ENCODE peak calls at places on chromosomes 13 and 19, in four cellular contexts. G is stomach, P is fibroblast of the aortic adventitia, O is fibroblast of mammary gland. Z is an unnamed sample.

GRCh38 chr13:23460921-23461320 is 27.4 kb upstream of the SACS start:
- DNase-seq in O (no peak), P (no peak), G (no peak), Z (no peak)

GRCh38 chr13:40233731-40234195 is 432.7 kb downstream of the FOXO1 start:
- DNase-seq in G (no peak), P (no peak), O (no peak), Z (no peak)

GRCh38 chr13:45873491-45874360 is 22.2 kb upstream of the SIAH3 start:
- DNase-seq in O (peak), G (no peak), P (peak), Z (no peak)

GRCh38 chr13:91708558-91708957 is 310.1 kb downstream of the GPC5 start:
- DNase-seq in G (no peak), O (no peak), P (no peak), Z (no peak)

GRCh38 chr19:1918975-1919374 is 13.8 kb downstream of the ADAT3 start:
- DNase-seq in P (no peak), G (no peak), O (no peak), Z (no peak)

GRCh38 chr13:34416833-34417425 is 525.1 kb upstream of the NBEA start:
- DNase-seq in G (no peak), P (peak), O (peak), Z (no peak)

GRCh38 chr13:39688699-39689405 is 33.4 kb downstream of the COG6 start:
- DNase-seq in O (peak), P (peak), G (no peak), Z (peak)

GRCh38 chr13:33289966-33290365 is 4.4 kb upstream of the STARD13 start:
- DNase-seq in O (no peak), G (no peak), P (peak), Z (no peak)

GRCh38 chr13:30235206-30235605 is 72.1 kb downstream of the KATNAL1 start:
- DNase-seq in P (peak), O (peak), G (no peak), Z (no peak)

GRCh38 chr13:100811906-100812305 is 137.3 kb upstream of the TMTC4 start:
- DNase-seq in O (no peak), P (no peak), G (no peak), Z (no peak)

GRCh38 chr19:44856438-44857083 is 10.5 kb downstream of the NECTIN2 start:
- DNase-seq in O (no peak), P (no peak), G (peak), Z (no peak)

GRCh38 chr13:110447058-110447511 is 114.4 kb downstream of the RAB20 start:
- DNase-seq in O (peak), G (no peak), P (peak), Z (no peak)

GRCh38 chr13:37369618-37370017 is 228.9 kb downstream of the POSTN start:
- DNase-seq in O (peak), P (peak), G (no peak), Z (no peak)

GRCh38 chr13:33787051-33787591 is 30.8 kb upstream of the RFC3 start:
- DNase-seq in G (no peak), P (no peak), O (peak), Z (peak)

GRCh38 chr13:51643882-51644281 is 59.6 kb downstream of the WDFY2 start:
- DNase-seq in P (peak), O (peak), G (no peak), Z (no peak)

GRCh38 chr19:18156841-18157464 is 4.0 kb downstream of the PIK3R2 start:
- DNase-seq in G (peak), P (peak), O (peak), Z (no peak)

GRCh38 chr13:46176756-46177155 is 5.2 kb downstream of the LCP1 start:
- DNase-seq in O (no peak), P (no peak), G (no peak), Z (no peak)

GRCh38 chr19:7928741-7929701 is 3.1 kb upstream of the CTXN1 start:
- DNase-seq in P (peak), O (peak), G (no peak), Z (peak)

GRCh38 chr19:39937094-39937493 is 2.7 kb upstream of the FCGBP start:
- DNase-seq in P (no peak), O (no peak), G (no peak), Z (peak)

GRCh38 chr13:93290503-93290902 is 63.9 kb downstream of the GPC6 start:
- DNase-seq in P (peak), O (peak), G (no peak), Z (no peak)

GRCh38 chr13:51768378-51768921 is 35.5 kb downstream of the DHRS12 start:
- DNase-seq in O (no peak), G (no peak), P (no peak), Z (no peak)

GRCh38 chr19:38073806-38074685 is 150.0 kb downstream of the DPF1 start:
- DNase-seq in O (no peak), G (no peak), P (no peak), Z (no peak)

GRCh38 chr19:38869836-38870607 is 8.1 kb downstream of the RINL start:
- DNase-seq in G (peak), P (peak), O (peak), Z (peak)

GRCh38 chr13:50483416-50483815 is 360.1 kb downstream of the DLEU7 start:
- DNase-seq in P (no peak), O (no peak), G (no peak), Z (no peak)

DNA sequence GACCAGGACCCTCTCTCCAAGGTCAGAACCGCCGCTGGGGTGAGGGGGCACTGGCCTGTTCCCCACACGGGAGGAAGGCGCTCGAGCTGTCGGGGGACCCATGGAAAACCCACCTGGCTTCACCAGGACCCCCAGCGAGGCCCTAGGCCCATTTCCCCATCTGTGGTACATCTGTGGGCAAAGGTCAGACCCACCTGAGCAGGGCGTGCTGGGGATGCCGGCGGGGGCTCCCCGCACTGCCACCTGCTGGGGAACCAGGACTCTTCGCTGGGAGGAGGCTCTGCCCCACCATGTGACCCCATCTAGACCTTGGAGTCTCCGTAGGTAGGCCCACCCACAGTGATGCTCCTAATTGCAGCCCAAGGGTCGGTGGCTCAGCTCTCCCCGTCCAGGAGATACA is 511 bp downstream of the WDR88 start:
- DNase-seq in O (no peak), G (no peak), P (no peak), Z (no peak)
- TF ChIP-seq CTCF in O (peak), G (no peak), P (peak), Z (no peak)

DNA sequence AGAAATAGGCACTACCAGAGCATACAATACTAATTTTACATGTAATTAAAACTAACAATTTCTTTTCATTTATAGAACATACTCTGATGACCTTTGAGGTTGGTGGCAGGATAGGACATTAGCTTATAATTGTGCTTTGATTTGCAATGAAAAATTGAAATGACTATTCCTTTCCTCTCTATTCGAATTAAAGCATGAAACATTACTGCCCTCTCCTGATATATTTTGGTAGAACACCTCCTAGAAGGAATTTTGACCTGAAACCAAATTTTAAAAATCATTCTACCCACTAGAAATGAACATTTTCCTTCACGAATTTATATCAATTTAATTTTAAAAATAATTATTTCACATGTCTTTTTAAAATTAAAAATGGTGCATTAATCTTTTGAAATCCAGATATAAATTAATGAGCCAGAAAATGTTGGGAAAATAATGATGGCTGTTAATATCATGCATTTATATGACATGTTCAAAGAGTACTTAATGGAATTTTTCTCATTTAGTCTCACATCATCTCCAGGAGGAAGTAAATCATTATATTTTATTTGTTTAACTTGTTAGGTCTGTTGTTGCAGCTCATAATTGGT is 556.3 kb upstream of the ARGLU1 start:
- DNase-seq in O (peak), G (no peak), P (peak), Z (no peak)
- TF ChIP-seq CTCF in O (peak), G (peak), P (peak), Z (peak)

GRCh38 chr13:80361883-80362327 is 21.0 kb upstream of the SPRY2 start:
- DNase-seq in P (no peak), O (no peak), G (no peak), Z (no peak)
- TF ChIP-seq CTCF in P (no peak), O (no peak), G (no peak), Z (no peak)

GRCh38 chr19:51391073-51391611 is 751 bp upstream of the C19orf84 start:
- DNase-seq in G (no peak), O (no peak), P (no peak), Z (no peak)

GRCh38 chr19:51387924-51388389 is at the start of gene LIM2:
- DNase-seq in P (no peak), G (no peak), O (no peak), Z (peak)

GRCh38 chr19:51386882-51387520 is 773 bp downstream of the LIM2 start:
- DNase-seq in O (no peak), G (no peak), P (no peak), Z (no peak)

GRCh38 chr19:51394045-51394836 is 3.9 kb upstream of the C19orf84 start:
- DNase-seq in G (peak), O (peak), P (peak), Z (peak)

DNA sequence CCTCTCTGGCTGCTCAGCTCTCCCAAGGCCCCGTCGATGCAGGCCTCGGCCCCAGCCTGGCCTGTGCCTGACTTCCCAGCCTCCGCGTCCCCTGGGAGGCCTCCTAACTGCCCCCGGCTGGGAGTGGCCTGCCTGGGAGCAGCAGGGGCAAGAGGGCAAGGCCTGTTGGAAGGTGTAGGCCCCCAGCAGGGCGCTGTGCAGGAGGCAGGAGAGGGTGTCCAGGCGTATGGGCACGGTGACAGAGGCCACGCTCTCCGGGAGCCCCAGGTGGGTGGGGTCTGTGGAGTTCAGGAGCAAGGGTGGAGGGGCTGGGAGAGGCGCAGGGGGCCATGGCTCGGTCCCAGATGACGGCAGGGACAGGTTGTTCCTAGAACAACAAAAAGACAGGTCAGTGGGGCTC is 1.2 kb downstream of the C19orf84 start:
- DNase-seq in O (no peak), G (no peak), P (no peak), Z (no peak)
- TF ChIP-seq CTCF in O (no peak), G (no peak), P (no peak), Z (no peak)

DNA sequence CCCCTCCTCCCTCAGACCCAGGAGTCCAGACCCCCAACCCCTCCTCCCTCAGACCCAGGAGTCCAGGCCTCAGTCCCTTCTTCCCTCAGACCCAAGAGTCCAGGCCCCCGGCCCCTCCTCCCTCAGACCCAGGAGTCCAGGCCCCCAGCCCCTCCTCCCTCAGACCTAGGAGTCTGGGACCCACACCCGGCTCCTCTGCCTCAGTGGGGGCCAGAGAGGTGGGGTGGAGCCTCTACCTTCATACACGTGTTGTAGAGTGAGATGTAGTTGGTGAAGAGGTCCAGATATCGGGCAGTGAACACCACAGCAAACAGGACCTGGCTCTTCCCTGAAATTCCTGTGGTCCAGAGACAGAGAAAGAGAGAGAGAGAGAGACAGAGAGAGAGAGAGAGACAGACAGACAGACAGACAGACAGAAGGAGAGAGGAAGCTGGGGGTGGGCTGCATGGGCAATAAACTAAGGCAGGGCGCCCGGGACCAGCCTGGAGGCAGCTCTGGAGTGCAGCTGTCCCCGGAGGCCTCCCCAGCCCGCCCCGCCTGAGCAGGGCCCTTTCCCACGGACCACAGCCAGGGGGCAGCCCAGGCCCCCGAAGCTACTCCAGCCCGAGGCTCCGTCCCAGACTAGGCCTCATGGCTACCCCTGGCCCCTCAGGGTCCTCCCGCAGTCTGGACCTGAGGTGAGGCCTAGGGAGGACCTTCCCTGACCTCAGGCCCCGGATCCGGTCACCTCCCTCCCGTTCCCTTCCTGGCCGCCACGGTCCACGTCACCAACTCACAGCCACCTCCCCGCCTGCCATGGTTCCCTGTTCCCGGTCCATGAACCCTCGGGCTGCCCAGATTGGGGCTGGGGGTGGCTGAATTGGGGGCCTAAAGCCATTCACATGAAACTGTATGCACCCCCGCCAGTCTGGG is 907 bp downstream of the KDELR1 start:
- DNase-seq in G (peak), O (peak), P (peak), Z (peak)
- TF ChIP-seq CTCF in G (peak), O (peak), P (peak), Z (peak)

DNA sequence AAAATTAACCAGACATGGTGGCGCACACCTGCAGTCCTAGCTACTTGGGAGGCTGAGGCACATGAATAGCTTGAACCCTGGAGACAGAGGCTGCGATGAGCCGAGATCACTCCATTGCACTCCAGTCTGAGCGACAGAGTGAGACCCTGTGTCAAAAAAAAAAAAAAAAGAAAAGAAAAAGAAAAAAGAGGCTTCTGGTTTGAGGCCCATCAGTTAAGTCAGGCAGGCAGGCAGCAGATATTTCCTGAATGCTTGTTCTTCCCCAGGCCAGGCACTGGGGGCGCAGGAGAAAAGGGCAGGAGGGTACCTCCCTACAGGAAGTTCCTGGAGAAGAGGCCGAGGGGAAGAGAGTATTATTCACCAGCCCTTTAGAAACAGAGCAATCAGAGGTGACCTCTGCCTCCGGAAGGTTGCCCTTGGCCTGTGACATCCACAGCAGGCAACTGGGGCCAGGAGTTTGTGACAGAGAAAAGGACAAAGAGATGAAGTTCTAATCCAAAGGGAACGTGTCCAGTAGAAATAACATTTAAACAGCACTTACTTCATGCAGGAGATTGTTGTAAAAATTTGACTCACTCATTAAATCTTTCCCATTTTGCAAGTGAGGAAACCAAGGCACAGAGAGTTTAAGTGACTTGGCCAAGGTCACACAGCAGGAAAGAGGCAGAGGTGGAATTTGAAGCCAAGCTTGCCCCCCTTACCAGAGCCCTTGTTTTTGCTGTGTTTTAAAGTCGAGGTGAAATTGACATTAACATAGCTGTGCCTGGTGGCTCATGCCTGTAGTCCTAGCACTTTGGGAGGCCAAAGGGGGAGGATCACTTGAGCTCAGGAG is 4.3 kb upstream of the RLN3 start:
- DNase-seq in G (peak), O (no peak), P (peak), Z (peak)
- TF ChIP-seq CTCF in G (peak), O (no peak), P (peak), Z (no peak)